ENCODE peak calls at places on chromosome 17, in four cellular contexts. K, Y, D and C are unnamed samples.

GRCh38 chr17:79800325-79801155 is 3.7 kb upstream of the CBX8 start:
- DNase-seq in K (no peak), Y (no peak), D (peak), C (peak)

GRCh38 chr17:50603340-50603739 is 31.3 kb upstream of the ABCC3 start:
- DNase-seq in K (no peak), D (no peak), Y (no peak), C (no peak)

GRCh38 chr17:36938566-36939058 is 1.3 kb downstream of the LHX1 start:
- DNase-seq in D (no peak), Y (no peak), K (no peak), C (no peak)

GRCh38 chr17:2435181-2435741 is 34.4 kb upstream of the MNT start:
- DNase-seq in K (no peak), D (no peak), Y (no peak), C (peak)

GRCh38 chr17:67212716-67213417 is 32.1 kb downstream of the HELZ start:
- DNase-seq in Y (no peak), D (peak), K (no peak), C (peak)

GRCh38 chr17:66435182-66435581 is 132.8 kb downstream of the PRKCA start:
- DNase-seq in D (no peak), Y (no peak), K (no peak), C (no peak)

GRCh38 chr17:20203761-20204263 is 194.7 kb downstream of the SPECC1 start:
- DNase-seq in K (no peak), Y (no peak), D (peak), C (peak)

GRCh38 chr17:65434251-65434650 is 127.2 kb downstream of the AXIN2 start:
- DNase-seq in K (no peak), D (no peak), Y (no peak), C (no peak)

GRCh38 chr17:28972437-28972836 is 21.1 kb upstream of the PHF12 start:
- DNase-seq in Y (no peak), K (no peak), D (no peak), C (no peak)

GRCh38 chr17:44601574-44602372 is 44.5 kb downstream of the FZD2 start:
- DNase-seq in Y (no peak), K (no peak), D (no peak), C (peak)

GRCh38 chr17:8935194-8935593 is 30.3 kb downstream of the PIK3R5 start:
- DNase-seq in Y (no peak), K (no peak), D (no peak), C (peak)

GRCh38 chr17:73609688-73610210 is 34.5 kb downstream of the SDK2 start:
- DNase-seq in K (no peak), Y (no peak), D (no peak), C (no peak)

GRCh38 chr17:42378597-42379594 is 9.3 kb downstream of the STAT3 start:
- DNase-seq in K (no peak), Y (no peak), D (peak), C (peak)

GRCh38 chr17:63989622-63990345 is 8.4 kb upstream of the PRR29 start:
- DNase-seq in D (no peak), K (no peak), Y (no peak), C (no peak)

GRCh38 chr17:77402159-77402731 is 261.5 kb downstream of the SEC14L1 start:
- DNase-seq in K (no peak), D (no peak), Y (no peak), C (no peak)

GRCh38 chr17:29412780-29413565 is 22.8 kb downstream of the TAOK1 start:
- DNase-seq in Y (no peak), K (no peak), D (peak), C (peak)

GRCh38 chr17:45087978-45088377 is 26.9 kb downstream of the NMT1 start:
- DNase-seq in K (no peak), D (no peak), Y (no peak), C (no peak)

GRCh38 chr17:39794249-39794970 is 56.7 kb downstream of the GRB7 start:
- DNase-seq in Y (no peak), D (no peak), K (no peak), C (no peak)

GRCh38 chr17:38584350-38584925 is 21.3 kb downstream of the SRCIN1 start:
- DNase-seq in Y (no peak), D (peak), K (peak), C (peak)

GRCh38 chr17:8818047-8818446 is 18.9 kb upstream of the MFSD6L start:
- DNase-seq in Y (no peak), K (no peak), D (no peak), C (no peak)

GRCh38 chr17:36846410-36847292 is 90.6 kb upstream of the LHX1 start:
- DNase-seq in Y (no peak), K (no peak), D (no peak), C (no peak)

GRCh38 chr17:3558603-3559269 is 1.1 kb upstream of the TRPV3 start:
- DNase-seq in D (peak), K (no peak), Y (no peak), C (peak)

GRCh38 chr17:57733085-57733484 is 12.0 kb downstream of the CCDC182 start:
- DNase-seq in K (no peak), Y (no peak), D (no peak), C (no peak)